ENCODE peak calls at places on chromosomes 6 and 20, in seven cellular contexts. V is HFF-Myc, F is NCI-H1105 treated with DMSO at 0.1 percent for 48 hours, J is GM23338, I is GM13977, E is transverse colon, Z is breast epithelium. P is an unnamed sample.

GRCh38 chr20:38079353-38079752 is 45.8 kb downstream of the RPRD1B start:
- DNase-seq in I (no peak), F (no peak), E (no peak), V (no peak), J (no peak), Z (no peak), P (no peak)

GRCh38 chr20:16864069-16864468 is 115.9 kb downstream of the OTOR start:
- DNase-seq in F (no peak), Z (no peak), V (no peak), E (no peak), I (no peak), J (no peak), P (no peak)

GRCh38 chr20:33894798-33895197 is 83.7 kb downstream of the CHMP4B start:
- DNase-seq in V (no peak), Z (no peak), E (no peak), F (no peak), I (no peak), J (no peak), P (no peak)

GRCh38 chr6:106204961-106205360 is 118.8 kb downstream of the PRDM1 start:
- DNase-seq in I (no peak), E (no peak), Z (no peak), F (no peak), V (no peak), J (no peak), P (no peak)

GRCh38 chr20:57595041-57596030 is 24.9 kb downstream of the ZBP1 start:
- DNase-seq in I (no peak), F (no peak), Z (no peak), J (no peak), E (no peak), V (no peak), P (no peak)

GRCh38 chr6:150150821-150151646 is 8.2 kb downstream of the PPP1R14C start:
- DNase-seq in J (no peak), V (no peak), I (no peak), Z (no peak), E (peak), F (no peak), P (no peak)

GRCh38 chr20:58538752-58539151 is 23.6 kb upstream of the APCDD1L start:
- DNase-seq in Z (no peak), E (no peak), J (no peak), I (no peak), F (no peak), V (no peak), P (no peak)

GRCh38 chr6:89830385-89830809 is 717 bp downstream of the CASP8AP2 start:
- DNase-seq in F (no peak), I (no peak), V (no peak), Z (no peak), J (no peak), E (no peak), P (no peak)

GRCh38 chr20:55251170-55251569 is 754.1 kb downstream of the CBLN4 start:
- DNase-seq in V (no peak), J (no peak), F (no peak), E (no peak), Z (no peak), I (no peak), P (no peak)

GRCh38 chr20:53957421-53958172 is 112.8 kb downstream of the BCAS1 start:
- DNase-seq in F (no peak), Z (no peak), E (no peak), I (no peak), J (peak), V (no peak), P (no peak)

GRCh38 chr6:105120570-105120969 is 59.2 kb downstream of the POPDC3 start:
- DNase-seq in V (no peak), I (no peak), E (no peak), Z (no peak), J (no peak), F (no peak), P (no peak)

GRCh38 chr20:63740501-63741353 is 1.2 kb downstream of the SLC2A4RG start:
- DNase-seq in E (peak), Z (peak), J (peak), I (peak), V (peak), F (peak), P (peak)

GRCh38 chr6:112941613-112942012 is 594.5 kb downstream of the RFPL4B start:
- DNase-seq in F (no peak), Z (no peak), J (no peak), V (no peak), E (no peak), I (no peak), P (no peak)

GRCh38 chr6:108167449-108167903 is 1.7 kb downstream of the NR2E1 start:
- DNase-seq in V (no peak), I (peak), E (no peak), J (peak), F (no peak), Z (no peak), P (no peak)

GRCh38 chr20:23046431-23046830 is 3.0 kb downstream of the THBD start:
- DNase-seq in Z (no peak), J (no peak), V (no peak), I (no peak), F (no peak), E (no peak), P (no peak)

GRCh38 chr6:132742495-132742894 is 15.2 kb downstream of the VNN2 start:
- DNase-seq in Z (no peak), E (no peak), F (no peak), I (no peak), J (no peak), V (no peak), P (no peak)

GRCh38 chr20:47205577-47206123 is 150.8 kb downstream of the ZMYND8 start:
- DNase-seq in V (peak), E (peak), Z (no peak), I (peak), F (peak), J (peak), P (peak)

GRCh38 chr6:133854633-133855598 is 34.0 kb upstream of the TCF21 start:
- DNase-seq in V (no peak), I (no peak), J (peak), Z (no peak), F (peak), E (no peak), P (no peak)

GRCh38 chr20:59322101-59322500 is 21.7 kb downstream of the EDN3 start:
- DNase-seq in F (no peak), I (no peak), E (no peak), Z (no peak), V (no peak), J (no peak), P (no peak)

P was measured in AG04450.